ENCODE peak calls at places on chromosomes 7 and 10, in ten cellular contexts. Q is Panc1; Z is GM20000; P is choroid plexus epithelial cell; K is HCT116; H is kidney; W is cardiac muscle cell; C is CD8-positive, alpha-beta T cell; J is ascending aorta; G is HFFc6. R is an unnamed sample.

GRCh38 chr7:51666751-51667150 is 350.1 kb upstream of the COBL start:
- DNase-seq in G (no peak), H (no peak), Q (no peak), J (no peak), P (no peak), K (no peak), Z (no peak), W (no peak), C (no peak), R (no peak)

GRCh38 chr10:93751074-93751572 is 6.6 kb upstream of the LGI1 start:
- DNase-seq in Q (no peak), K (no peak), P (no peak), W (no peak), Z (no peak), H (no peak), C (no peak), J (no peak), G (no peak), R (no peak)

GRCh38 chr10:101783736-101784118 is 481 bp upstream of the NPM3 start:
- DNase-seq in P (peak), Q (no peak), J (peak), Z (no peak), H (no peak), G (no peak), C (no peak), K (no peak), W (peak), R (no peak)

GRCh38 chr10:21715531-21716195 is 181.6 kb downstream of the MLLT10 start:
- DNase-seq in G (peak), J (no peak), Z (no peak), H (no peak), W (no peak), K (peak), P (peak), C (no peak), Q (no peak), R (no peak)

GRCh38 chr10:87867453-87867852 is 4.0 kb downstream of the PTEN start:
- DNase-seq in Q (no peak), J (no peak), H (no peak), W (no peak), G (no peak), C (no peak), P (no peak), Z (no peak), K (no peak), R (no peak)

GRCh38 chr10:101047961-101048892 is 13.6 kb upstream of the KAZALD1 start:
- DNase-seq in H (peak), W (no peak), K (no peak), Q (no peak), J (no peak), G (no peak), C (no peak), Z (no peak), P (no peak), R (no peak)

GRCh38 chr7:36207451-36208291 is 54.6 kb downstream of the EEPD1 start:
- DNase-seq in Q (no peak), J (peak), Z (no peak), K (no peak), C (peak), W (peak), H (no peak), P (peak), G (peak), R (no peak)

GRCh38 chr7:17646181-17646956 is 293.9 kb downstream of the SNX13 start:
- DNase-seq in G (peak), P (peak), W (peak), Z (no peak), H (no peak), J (no peak), Q (peak), K (no peak), C (no peak), R (no peak)

GRCh38 chr7:127514499-127514898 is 70.9 kb downstream of the GCC1 start:
- DNase-seq in H (no peak), G (peak), K (peak), P (peak), Q (peak), C (no peak), J (no peak), Z (peak), W (peak), R (no peak)

GRCh38 chr7:156840134-156840533 is 52.8 kb downstream of the LMBR1 start:
- DNase-seq in C (no peak), P (no peak), G (no peak), J (no peak), H (no peak), Z (no peak), Q (no peak), K (no peak), W (no peak), R (no peak)

GRCh38 chr7:13421779-13422178 is 567.7 kb downstream of the ETV1 start:
- DNase-seq in C (no peak), P (no peak), Q (no peak), H (no peak), J (no peak), K (no peak), G (no peak), Z (no peak), W (no peak), R (no peak)

GRCh38 chr7:101628522-101628921 is 574 bp downstream of the MYL10 start:
- DNase-seq in Z (no peak), G (no peak), K (no peak), P (no peak), W (no peak), H (no peak), Q (no peak), J (no peak), C (no peak), R (no peak)

GRCh38 chr7:6171532-6172330 is 100.7 kb downstream of the CYTH3 start:
- DNase-seq in Q (no peak), K (no peak), H (no peak), P (no peak), G (no peak), C (no peak), J (no peak), Z (no peak), W (no peak), R (no peak)

GRCh38 chr7:157712666-157713235 is 375.9 kb downstream of the DNAJB6 start:
- DNase-seq in C (no peak), G (no peak), P (no peak), Z (no peak), J (no peak), Q (no peak), H (no peak), K (no peak), W (no peak), R (no peak)

GRCh38 chr7:46201966-46202365 is 280.9 kb upstream of the IGFBP3 start:
- DNase-seq in Z (no peak), C (no peak), Q (no peak), H (no peak), G (no peak), J (no peak), W (no peak), K (no peak), P (no peak), R (no peak)

GRCh38 chr7:135388616-135389015 is 121.3 kb downstream of the CNOT4 start:
- DNase-seq in K (no peak), P (no peak), W (no peak), G (no peak), Q (no peak), Z (no peak), C (no peak), J (no peak), H (no peak), R (no peak)

DNA sequence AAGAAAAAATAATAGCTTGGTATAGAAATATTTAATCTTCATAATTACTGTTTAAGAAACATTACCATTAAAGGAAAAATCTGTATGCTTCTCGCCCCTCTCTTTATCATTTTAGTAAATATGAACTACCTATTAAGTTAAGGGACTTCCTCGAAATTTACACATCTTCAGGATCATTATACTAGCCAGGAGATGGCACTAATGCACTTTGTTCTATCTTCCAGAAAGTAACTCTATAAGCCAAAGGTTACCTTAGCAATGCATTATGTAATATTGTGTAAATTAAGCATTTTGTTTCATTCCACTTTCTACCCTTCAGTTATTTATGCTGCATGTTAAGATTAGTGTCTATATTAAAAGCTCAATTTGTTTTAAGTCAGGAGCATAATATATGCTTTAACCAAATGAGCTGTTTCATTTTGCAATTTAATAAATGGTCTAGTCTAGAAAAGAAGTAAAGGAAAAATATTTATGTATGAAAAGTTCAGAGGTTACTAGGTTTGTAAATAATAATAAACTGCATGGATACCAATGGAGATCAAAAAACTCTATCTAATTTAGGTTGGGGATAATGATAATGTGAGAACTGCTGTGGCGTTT is 128.4 kb downstream of the ANKRD7 start:
- DNase-seq in Z (no peak), Q (peak), P (peak), K (peak), C (no peak), W (peak), H (no peak), J (no peak), G (no peak), R (no peak)
- TF ChIP-seq CTCF in Z (no peak), Q (peak), P (no peak), K (peak), C (no peak), W (no peak), H (peak), J (peak), G (no peak), R (no peak)

DNA sequence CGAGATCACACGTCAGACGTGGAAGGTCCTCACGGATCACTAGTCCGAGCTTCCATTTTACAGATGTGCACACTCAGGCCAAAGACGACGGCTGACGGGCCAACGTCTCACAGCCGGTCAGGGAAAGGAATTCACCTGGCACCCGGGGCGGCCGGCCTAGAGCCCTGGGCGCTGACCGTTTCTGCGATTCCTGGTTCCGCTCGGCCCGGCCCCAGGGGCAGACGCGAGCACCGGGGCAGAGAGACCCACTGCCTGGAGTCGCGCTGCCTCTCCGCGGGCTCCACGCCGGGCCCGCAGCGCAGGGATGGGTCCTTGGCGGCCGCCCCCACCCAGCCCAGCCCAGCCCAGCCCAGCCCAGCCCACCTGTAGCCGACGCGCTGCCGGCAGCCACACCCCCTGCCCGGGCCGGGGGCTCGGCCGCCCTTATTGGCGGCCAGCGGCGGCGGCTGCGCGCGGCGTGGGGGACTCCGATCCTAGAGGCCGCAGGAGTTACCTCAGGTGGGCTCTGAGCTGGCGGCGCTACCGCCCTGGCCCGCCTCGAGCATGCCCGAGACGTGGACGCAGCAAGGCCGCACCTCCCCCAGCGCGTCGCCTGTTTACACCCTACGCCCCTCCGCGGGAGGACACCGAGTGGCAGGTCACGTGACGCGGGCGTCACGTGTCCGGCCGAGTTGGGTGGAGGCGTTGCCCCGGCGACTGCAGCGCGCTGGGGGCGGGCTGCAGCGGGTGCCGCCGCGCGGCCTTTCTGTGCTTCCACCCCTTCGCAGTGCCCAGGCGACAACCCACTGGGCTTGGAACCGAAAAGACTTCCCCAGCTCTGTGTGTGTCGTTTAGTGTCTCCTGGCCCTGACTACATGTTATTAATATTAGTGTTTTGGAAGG is 78.1 kb downstream of the ZFAND4 start:
- DNase-seq in Q (peak), G (peak), K (peak), P (peak), W (peak), Z (peak), H (peak), C (peak), J (peak), R (peak)
- TF ChIP-seq CTCF in Q (peak), G (peak), K (no peak), P (peak), W (peak), Z (no peak), H (peak), C (no peak), J (no peak), R (no peak)

GRCh38 chr7:8363407-8364015 is 69.9 kb upstream of the NXPH1 start:
- DNase-seq in J (no peak), Z (no peak), G (no peak), C (no peak), H (no peak), K (no peak), W (no peak), Q (no peak), P (no peak), R (no peak)

GRCh38 chr7:8362723-8363369 is 70.6 kb upstream of the NXPH1 start:
- DNase-seq in P (no peak), Q (no peak), K (no peak), G (no peak), W (no peak), C (no peak), H (no peak), Z (no peak), J (no peak), R (no peak)

GRCh38 chr7:8360564-8361153 is 72.8 kb upstream of the NXPH1 start:
- DNase-seq in G (no peak), H (no peak), Z (no peak), J (no peak), Q (no peak), K (no peak), W (no peak), C (no peak), P (no peak), R (no peak)

DNA sequence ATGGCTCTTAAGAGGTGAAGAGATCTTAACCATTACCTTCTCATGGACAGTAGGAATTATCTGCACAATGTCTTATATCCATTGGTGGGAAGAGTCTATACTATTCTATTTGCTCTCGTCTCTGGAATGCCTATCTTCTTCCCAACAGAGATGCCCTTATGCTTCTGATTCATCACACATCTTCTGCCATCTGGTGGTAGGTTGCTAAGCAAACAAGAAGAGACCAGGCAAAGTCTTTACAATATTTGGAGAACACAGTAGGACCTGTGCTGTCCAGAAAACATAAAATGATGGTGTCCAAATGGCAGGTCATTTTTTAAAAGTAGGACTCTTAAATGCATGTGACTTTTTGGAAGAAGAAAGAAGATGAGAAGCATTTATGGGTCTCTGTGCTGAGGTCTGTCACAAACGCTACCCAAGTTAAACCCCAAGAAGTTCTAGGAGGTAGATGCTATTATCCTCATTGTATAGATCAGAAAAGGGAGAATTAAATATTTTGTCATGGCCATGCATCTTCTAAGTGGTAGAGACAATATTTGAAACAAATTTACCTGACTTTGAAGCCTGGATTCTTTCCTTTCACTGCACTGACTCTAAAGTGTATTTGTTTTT is 67.8 kb upstream of the NXPH1 start:
- DNase-seq in J (no peak), H (no peak), G (peak), Z (no peak), C (no peak), W (no peak), P (no peak), K (peak), Q (peak), R (no peak)
- TF ChIP-seq CTCF in J (no peak), H (no peak), G (peak), Z (no peak), C (no peak), W (no peak), P (no peak), K (peak), Q (peak), R (no peak)

GRCh38 chr10:132428486-132428885 is 31.5 kb downstream of the PWWP2B start:
- DNase-seq in Q (no peak), J (no peak), K (no peak), H (peak), C (no peak), P (no peak), G (no peak), W (no peak), Z (no peak), R (no peak)

GRCh38 chr10:132429281-132430230 is 32.6 kb downstream of the PWWP2B start:
- DNase-seq in H (peak), C (no peak), J (no peak), W (no peak), G (no peak), P (no peak), Z (no peak), K (no peak), Q (no peak), R (no peak)

GRCh38 chr10:132430231-132430743 is 33.3 kb downstream of the PWWP2B start:
- DNase-seq in P (no peak), W (no peak), Z (no peak), K (no peak), C (no peak), H (no peak), J (no peak), G (no peak), Q (no peak), R (no peak)

GRCh38 chr10:132427071-132427771 is 30.2 kb downstream of the PWWP2B start:
- DNase-seq in Q (no peak), C (no peak), H (peak), G (no peak), P (no peak), W (no peak), K (no peak), J (no peak), Z (no peak), R (no peak)

GRCh38 chr10:132427939-132428367 is 31.0 kb downstream of the PWWP2B start:
- DNase-seq in H (no peak), W (no peak), C (no peak), G (no peak), J (no peak), K (no peak), Z (no peak), Q (no peak), P (no peak), R (no peak)
- TF ChIP-seq CTCF in H (no peak), W (no peak), C (no peak), G (no peak), J (no peak), K (no peak), Z (no peak), Q (no peak), P (no peak), R (no peak)

GRCh38 chr10:97759157-97759980 is 12.4 kb downstream of the SFRP5 start:
- DNase-seq in Z (peak), P (peak), K (peak), C (peak), Q (peak), G (peak), H (no peak), W (peak), J (peak), R (peak)
- TF ChIP-seq CTCF in Z (peak), P (peak), K (peak), C (peak), Q (peak), G (peak), H (peak), W (peak), J (peak), R (peak)

GRCh38 chr10:120039826-120040225 is 147.3 kb downstream of the SEC23IP start:
- DNase-seq in C (no peak), J (no peak), G (no peak), Z (no peak), P (no peak), W (no peak), H (no peak), Q (no peak), K (no peak), R (no peak)

GRCh38 chr10:120034236-120034635 is 141.7 kb downstream of the SEC23IP start:
- DNase-seq in Z (no peak), J (no peak), W (no peak), C (no peak), P (no peak), Q (no peak), K (no peak), H (no peak), G (no peak), R (no peak)

GRCh38 chr10:120041807-120042545 is 149.4 kb downstream of the SEC23IP start:
- DNase-seq in P (no peak), Q (no peak), K (no peak), J (no peak), G (no peak), H (peak), W (no peak), Z (no peak), C (no peak), R (no peak)

GRCh38 chr10:120042705-120043104 is 150.2 kb downstream of the SEC23IP start:
- DNase-seq in P (no peak), G (no peak), J (no peak), H (no peak), W (no peak), Z (no peak), K (no peak), C (no peak), Q (no peak), R (no peak)

GRCh38 chr10:120039066-120039465 is 146.5 kb downstream of the SEC23IP start:
- DNase-seq in G (no peak), W (no peak), P (no peak), H (no peak), J (no peak), C (no peak), Z (no peak), Q (no peak), K (no peak), R (no peak)
- TF ChIP-seq CTCF in G (no peak), W (no peak), P (no peak), H (no peak), J (no peak), C (no peak), Z (no peak), Q (no peak), K (no peak), R (no peak)

GRCh38 chr10:17410907-17411306 is 43.5 kb downstream of the ST8SIA6 start:
- DNase-seq in J (no peak), P (no peak), G (no peak), C (no peak), K (no peak), W (no peak), Z (no peak), Q (no peak), H (no peak), R (no peak)

GRCh38 chr10:17412323-17412722 is 42.1 kb downstream of the ST8SIA6 start:
- DNase-seq in J (no peak), K (no peak), G (no peak), C (no peak), P (no peak), H (no peak), Q (no peak), W (no peak), Z (no peak), R (no peak)

GRCh38 chr10:17406036-17406834 is 48.2 kb downstream of the ST8SIA6 start:
- DNase-seq in P (no peak), H (no peak), G (no peak), J (no peak), K (no peak), W (no peak), Z (no peak), Q (no peak), C (no peak), R (no peak)

GRCh38 chr10:17407040-17407439 is 47.4 kb downstream of the ST8SIA6 start:
- DNase-seq in G (no peak), K (no peak), H (no peak), Z (no peak), Q (no peak), W (no peak), J (no peak), C (no peak), P (no peak), R (no peak)

GRCh38 chr10:17409170-17409733 is 45.1 kb downstream of the ST8SIA6 start:
- DNase-seq in K (no peak), C (no peak), W (peak), P (peak), H (no peak), Z (peak), G (peak), J (no peak), Q (no peak), R (no peak)
- TF ChIP-seq CTCF in K (peak), C (peak), W (peak), P (peak), H (no peak), Z (no peak), G (peak), J (no peak), Q (peak), R (peak)